ENCODE peak calls at places on chromosomes 4 and X, in four cellular contexts. P, E, Z and C are unnamed samples. For H3K36me3, the result is how much of the 10 kb centered on the place peaks cover.

GRCh38 chr4:161256716-161257115 is 907.1 kb downstream of the FSTL5 start:
- DNase-seq in P (no peak), E (no peak), Z (peak), C (no peak)

GRCh38 chr4:98546910-98547544 is 111.4 kb downstream of the TSPAN5 start:
- DNase-seq in P (no peak), E (no peak), Z (no peak), C (peak)

GRCh38 chr4:18689308-18689915 is 667.9 kb upstream of the LCORL start:
- DNase-seq in P (no peak), E (peak), Z (peak), C (peak)

GRCh38 chr4:161486454-161486853 is 677.3 kb downstream of the FSTL5 start:
- DNase-seq in P (no peak), E (no peak), Z (no peak), C (no peak)

GRCh38 chrX:43664258-43664657 is 8.2 kb downstream of the MAOA start:
- DNase-seq in P (no peak), E (no peak), Z (no peak), C (no peak)

GRCh38 chr4:98394134-98394533 is 132.9 kb downstream of the RAP1GDS1 start:
- DNase-seq in P (no peak), E (no peak), Z (no peak), C (no peak)

GRCh38 chrX:156001667-156002021 is 4.1 kb downstream of the IL9R start:
- DNase-seq in P (no peak), E (no peak), Z (no peak), C (no peak)

GRCh38 chrX:13263560-13264251 is 56.1 kb downstream of the ATXN3L start:
- DNase-seq in P (no peak), E (no peak), Z (no peak), C (no peak)

GRCh38 chr4:188439641-188440311 is 300.5 kb downstream of the TRIML1 start:
- DNase-seq in P (no peak), E (no peak), Z (no peak), C (no peak)

GRCh38 chrX:103817502-103817901 is 14.6 kb downstream of the RAB9B start:
- DNase-seq in P (no peak), E (peak), Z (peak), C (no peak)

GRCh38 chrX:132614297-132614696 is 125.5 kb upstream of the MBNL3 start:
- DNase-seq in P (no peak), E (no peak), Z (no peak), C (no peak)

GRCh38 chrX:136839196-136839595 is 41.3 kb downstream of the RBMX start:
- DNase-seq in P (no peak), E (no peak), Z (no peak), C (no peak)

GRCh38 chr4:8917321-8917811 is 45.7 kb upstream of the HMX1 start:
- DNase-seq in P (peak), E (no peak), Z (no peak), C (peak)

GRCh38 chr4:81930506-81931238 is 443.1 kb downstream of the HNRNPD start:
- DNase-seq in P (no peak), E (no peak), Z (no peak), C (no peak)

GRCh38 chr4:70902577-70903281 is 560 bp downstream of the MOB1B start:
- DNase-seq in P (no peak), E (no peak), Z (no peak), C (no peak)

GRCh38 chrX:530726-531610 is 99.6 kb upstream of the SHOX start:
- DNase-seq in P (no peak), E (no peak), Z (no peak), C (no peak)

GRCh38 chrX:108053218-108053617 is 8.4 kb downstream of the VSIG1 start:
- DNase-seq in P (no peak), E (no peak), Z (no peak), C (no peak)

GRCh38 chr4:25552580-25553271 is 102.9 kb upstream of the SLC34A2 start:
- DNase-seq in P (no peak), E (no peak), Z (no peak), C (no peak)

GRCh38 chrX:74536142-74537010 is 78.0 kb downstream of the RLIM start:
- DNase-seq in P (peak), E (no peak), Z (no peak), C (peak)

GRCh38 chr4:75561789-75562188 is 5.9 kb downstream of the ODAPH start:
- DNase-seq in P (no peak), E (no peak), Z (no peak), C (peak)

GRCh38 chrX:106919932-106920452 is at the start of gene CLDN2:
- DNase-seq in P (no peak), E (no peak), Z (no peak), C (no peak)

GRCh38 chr4:126385954-126386353 is 1071.2 kb downstream of the FAT4 start:
- DNase-seq in P (no peak), E (no peak), Z (no peak), C (no peak)

GRCh38 chr4:123787710-123788109 is 391.1 kb downstream of the SPRY1 start:
- DNase-seq in P (no peak), E (no peak), Z (no peak), C (no peak)

GRCh38 chr4:152659806-152660205 is 20.0 kb downstream of the TMEM154 start:
- DNase-seq in P (no peak), E (no peak), Z (no peak), C (no peak)

GRCh38 chrX:18927558-18927957 is 56.4 kb downstream of the PHKA2 start:
- DNase-seq in P (no peak), E (no peak), Z (no peak), C (no peak)

GRCh38 chr4:86453044-86453501 is 93.2 kb upstream of the MAPK10 start:
- DNase-seq in P (no peak), E (no peak), Z (no peak), C (no peak)
- TF ChIP-seq POLR2AphosphoS5 in P (no peak), E (no peak), Z (no peak), C (no peak)

DNA sequence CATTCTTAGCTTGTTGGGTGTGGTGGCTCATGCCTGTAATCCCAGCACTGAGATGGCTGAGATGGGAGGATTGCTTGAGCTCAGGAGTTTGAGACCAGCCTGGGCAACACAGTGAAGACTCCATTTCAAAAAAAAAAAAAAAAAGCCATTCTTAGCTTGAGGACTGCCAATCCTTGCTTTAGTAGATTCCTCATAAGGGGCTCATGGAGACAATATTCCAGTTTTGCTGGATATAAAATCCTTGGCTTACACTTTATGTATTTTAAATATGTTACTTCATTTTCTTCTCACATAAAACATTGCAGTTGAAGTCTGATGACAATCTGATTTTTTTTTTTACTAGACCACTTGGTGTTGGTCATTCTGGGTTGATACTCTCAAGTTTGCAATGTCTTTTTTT is 23.5 kb downstream of the NOCT start:
- DNase-seq in P (no peak), E (no peak), Z (no peak), C (no peak)
- H3K36me3 ChIP-seq in P (under half), E (under half), Z (under half), C (under half)

GRCh38 chr4:169059294-169060201 is 49.5 kb upstream of the CBR4 start:
- DNase-seq in P (peak), E (no peak), Z (no peak), C (no peak)
- TF ChIP-seq POLR2AphosphoS5 in P (no peak), E (no peak), Z (no peak), C (no peak)

GRCh38 chr4:77023920-77024319 is 51.9 kb downstream of the CCNI start:
- DNase-seq in P (no peak), E (no peak), Z (no peak), C (no peak)

GRCh38 chr4:77020017-77020416 is 55.8 kb downstream of the CCNI start:
- DNase-seq in P (no peak), E (no peak), Z (no peak), C (no peak)

GRCh38 chr4:77022581-77023133 is 53.1 kb downstream of the CCNI start:
- DNase-seq in P (no peak), E (no peak), Z (no peak), C (no peak)

GRCh38 chr4:77025643-77026321 is 50.0 kb downstream of the CCNI start:
- DNase-seq in P (no peak), E (no peak), Z (no peak), C (no peak)

DNA sequence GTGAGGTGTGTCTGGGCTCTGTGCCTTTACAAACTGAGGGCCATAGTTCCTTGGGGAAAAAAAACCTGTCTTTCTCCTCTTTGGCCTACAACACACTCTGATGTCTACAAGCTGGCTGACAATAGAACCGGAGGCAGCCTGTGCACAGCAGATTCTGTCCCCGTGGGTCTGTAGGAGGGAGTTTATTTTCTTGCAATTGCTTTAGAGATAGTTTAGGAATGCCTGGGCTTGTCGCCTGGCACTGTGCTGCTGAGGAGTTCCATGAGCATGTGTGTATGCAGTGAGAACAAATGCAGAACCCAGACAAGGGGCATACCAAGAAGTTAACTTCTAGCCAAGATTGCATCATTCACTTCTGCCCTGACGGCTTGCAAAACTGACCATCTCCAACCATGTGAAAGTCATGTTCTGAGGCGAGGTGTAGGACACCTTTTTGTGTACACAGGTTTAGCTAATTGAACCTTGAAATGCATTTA is 54.1 kb downstream of the CCNI start:
- DNase-seq in P (no peak), E (no peak), Z (no peak), C (no peak)
- H3K36me3 ChIP-seq in P (under half), E (under half), Z (under half), C (under half)